ENCODE peak calls at places on chromosomes 4 and X, in nine cellular contexts. Z is SK-N-SH; V is GM23248; I is left lung; E is pancreas; K is CD8-positive, alpha-beta memory T cell; O is A549; X is left ventricle myocardium inferior; B is transverse colon. N is an unnamed sample.
A peak's percentile ranks its signal among the peaks of the same experiment; 100 is the strongest.

GRCh38 chrX:88425739-88426138 is 321.3 kb upstream of the CPXCR1 start:
- DNase-seq in Z (no peak), V (peak; percentile 2), I (no peak), E (no peak), K (no peak), O (no peak), X (no peak), B (no peak), N (no peak)

GRCh38 chr4:102321260-102321991 is 23.9 kb downstream of the SLC39A8 start:
- DNase-seq in Z (no peak), V (peak; percentile 7), I (no peak), E (no peak), K (no peak), O (no peak), X (no peak), B (no peak), N (no peak)

GRCh38 chr4:153119626-153120025 is 84.6 kb upstream of the TRIM2 start:
- DNase-seq in Z (no peak), V (no peak), I (no peak), E (no peak), K (no peak), O (no peak), X (no peak), B (no peak), N (no peak)

GRCh38 chr4:23268072-23268771 is 575.5 kb downstream of the GBA3 start:
- DNase-seq in Z (no peak), V (no peak), I (no peak), E (no peak), K (no peak), O (no peak), X (no peak), B (no peak), N (no peak)

GRCh38 chr4:92328095-92328494 is 24.3 kb downstream of the GRID2 start:
- DNase-seq in Z (no peak), V (no peak), I (no peak), E (no peak), K (no peak), O (no peak), X (no peak), B (no peak), N (no peak)

GRCh38 chrX:109372716-109373115 is 109.2 kb downstream of the GUCY2F start:
- DNase-seq in Z (no peak), V (no peak), I (no peak), E (no peak), K (no peak), O (no peak), X (no peak), B (no peak), N (no peak)

GRCh38 chr4:178306565-178306964 is 864.3 kb upstream of the AGA start:
- DNase-seq in Z (no peak), V (no peak), I (no peak), E (no peak), K (no peak), O (no peak), X (no peak), B (no peak), N (no peak)

GRCh38 chr4:54100607-54101189 is 735 bp downstream of the GSX2 start:
- DNase-seq in Z (peak; percentile 71), V (peak; percentile 64), I (no peak), E (peak; percentile 56), K (no peak), O (no peak), X (no peak), B (no peak), N (no peak)

GRCh38 chr4:152805818-152806217 is 26.1 kb downstream of the ARFIP1 start:
- DNase-seq in Z (no peak), V (no peak), I (no peak), E (no peak), K (no peak), O (no peak), X (no peak), B (no peak), N (no peak)

GRCh38 chr4:2964077-2964471 is 703 bp downstream of the GRK4 start:
- DNase-seq in Z (peak; percentile 62), V (peak; percentile 30), I (no peak), E (no peak), K (no peak), O (no peak), X (no peak), B (no peak), N (no peak)

GRCh38 chr4:16752150-16752549 is 146.3 kb downstream of the LDB2 start:
- DNase-seq in Z (no peak), V (peak; percentile 36), I (no peak), E (no peak), K (no peak), O (no peak), X (no peak), B (no peak), N (no peak)

GRCh38 chrX:107836958-107837357 is 11.3 kb downstream of the MID2 start:
- DNase-seq in Z (no peak), V (no peak), I (no peak), E (no peak), K (no peak), O (no peak), X (no peak), B (no peak), N (no peak)

GRCh38 chrX:97238632-97239031 is 354.9 kb downstream of the RPA4 start:
- DNase-seq in Z (no peak), V (no peak), I (no peak), E (no peak), K (no peak), O (peak; percentile 1), X (no peak), B (no peak), N (no peak)

GRCh38 chrX:105098812-105099211 is 121.7 kb downstream of the TEX13A start:
- DNase-seq in Z (no peak), V (no peak), I (no peak), E (no peak), K (no peak), O (no peak), X (no peak), B (no peak), N (no peak)

GRCh38 chrX:135984220-135984619 is 1.0 kb upstream of the SLC9A6 start:
- DNase-seq in Z (no peak), V (no peak), I (no peak), E (no peak), K (no peak), O (no peak), X (no peak), B (no peak), N (no peak)
- H3K27ac ChIP-seq in Z (no peak overlapping the region), V (peak overlapping the region; percentile 34), I (no peak overlapping the region), E (no peak overlapping the region), K (peak overlapping the region; percentile 67), O (peak overlapping the region; percentile 96), X (peak overlapping the region; percentile 82), B (peak overlapping the region; percentile 87), N (no peak overlapping the region)

GRCh38 chr4:256492-256891 is 48.8 kb downstream of the ZNF732 start:
- DNase-seq in Z (no peak), V (no peak), I (no peak), E (peak; percentile 33), K (no peak), O (no peak), X (no peak), B (no peak), N (no peak)
- H3K9me3 ChIP-seq in Z (peaks cover 33% of the 10 kb centered on the region), V (peaks cover 22% of the 10 kb centered on the region), I (peaks cover 8% of the 10 kb centered on the region), E (no peaks in the 10 kb centered on the region), K (peaks cover 34% of the 10 kb centered on the region), O (peaks cover 21% of the 10 kb centered on the region), X (peaks cover 100% of the 10 kb centered on the region), B (peaks cover 95% of the 10 kb centered on the region), N (peaks cover 84% of the 10 kb centered on the region)

GRCh38 chr4:118335316-118335715 is 17.5 kb downstream of the PRSS12 start:
- DNase-seq in Z (no peak), V (no peak), I (no peak), E (no peak), K (no peak), O (no peak), X (no peak), B (no peak), N (no peak)
- H3K27ac ChIP-seq in Z (no peak overlapping the region), V (no peak overlapping the region), I (no peak overlapping the region), E (peak overlapping the region; percentile 3), K (no peak overlapping the region), O (no peak overlapping the region), X (no peak overlapping the region), B (no peak overlapping the region), N (no peak overlapping the region)

GRCh38 chr4:52111995-52112394 is 60.9 kb downstream of the SPATA18 start:
- DNase-seq in Z (no peak), V (no peak), I (no peak), E (no peak), K (no peak), O (no peak), X (no peak), B (no peak), N (no peak)
- H3K9me3 ChIP-seq in Z (no peaks in the 10 kb centered on the region), V (no peaks in the 10 kb centered on the region), I (no peaks in the 10 kb centered on the region), E (no peaks in the 10 kb centered on the region), K (no peaks in the 10 kb centered on the region), O (no peaks in the 10 kb centered on the region), X (peaks cover 4% of the 10 kb centered on the region), B (no peaks in the 10 kb centered on the region), N (no peaks in the 10 kb centered on the region)